ENCODE peak calls at places on chromosome 16, in eight cellular contexts. One of them, this sample, is unnamed.

GRCh38 chr16:55489119-55489955 is 10.3 kb downstream of the MMP2 start:
- DNase-seq in astrocyte: no peak
- DNase-seq in stimulated activated CD8-positive, alpha-beta memory T cell treated with anti-CD3 and anti-CD28 coated beads, Interleukin-4, amount 100 ng/mL, for 24 hours: no peak
- DNase-seq in activated T-cell treated with anti-CD3 and anti-CD28 coated beads, Interleukin-2, amount 50 U/mL, for 4 hours: no peak
- DNase-seq in M059J: no peak
- DNase-seq in stimulated activated CD4-positive, alpha-beta T cell treated with anti-CD3 and anti-CD28 coated beads, Interleukin-15, amount 100 ng/mL, for 1 hour: no peak
- DNase-seq in right lobe of liver: no peak
- DNase-seq in H4: no peak
- DNase-seq in this sample: no peak

GRCh38 chr16:79932564-79932963 is 332.0 kb upstream of the MAF start:
- DNase-seq in astrocyte: peak
- DNase-seq in stimulated activated CD8-positive, alpha-beta memory T cell treated with anti-CD3 and anti-CD28 coated beads, Interleukin-4, amount 100 ng/mL, for 24 hours: no peak
- DNase-seq in activated T-cell treated with anti-CD3 and anti-CD28 coated beads, Interleukin-2, amount 50 U/mL, for 4 hours: no peak
- DNase-seq in M059J: peak
- DNase-seq in stimulated activated CD4-positive, alpha-beta T cell treated with anti-CD3 and anti-CD28 coated beads, Interleukin-15, amount 100 ng/mL, for 1 hour: no peak
- DNase-seq in right lobe of liver: no peak
- DNase-seq in H4: peak
- DNase-seq in this sample: no peak

GRCh38 chr16:54185045-54185444 is 101.5 kb downstream of the IRX3 start:
- DNase-seq in astrocyte: no peak
- DNase-seq in stimulated activated CD8-positive, alpha-beta memory T cell treated with anti-CD3 and anti-CD28 coated beads, Interleukin-4, amount 100 ng/mL, for 24 hours: no peak
- DNase-seq in activated T-cell treated with anti-CD3 and anti-CD28 coated beads, Interleukin-2, amount 50 U/mL, for 4 hours: no peak
- DNase-seq in M059J: no peak
- DNase-seq in stimulated activated CD4-positive, alpha-beta T cell treated with anti-CD3 and anti-CD28 coated beads, Interleukin-15, amount 100 ng/mL, for 1 hour: no peak
- DNase-seq in right lobe of liver: no peak
- DNase-seq in H4: no peak
- DNase-seq in this sample: no peak

GRCh38 chr16:17389392-17389791 is 81.4 kb downstream of the XYLT1 start:
- DNase-seq in astrocyte: peak
- DNase-seq in stimulated activated CD8-positive, alpha-beta memory T cell treated with anti-CD3 and anti-CD28 coated beads, Interleukin-4, amount 100 ng/mL, for 24 hours: no peak
- DNase-seq in activated T-cell treated with anti-CD3 and anti-CD28 coated beads, Interleukin-2, amount 50 U/mL, for 4 hours: no peak
- DNase-seq in M059J: peak
- DNase-seq in stimulated activated CD4-positive, alpha-beta T cell treated with anti-CD3 and anti-CD28 coated beads, Interleukin-15, amount 100 ng/mL, for 1 hour: no peak
- DNase-seq in right lobe of liver: no peak
- DNase-seq in H4: no peak
- DNase-seq in this sample: no peak

GRCh38 chr16:77299395-77299794 is 100.2 kb downstream of the SYCE1L start:
- DNase-seq in astrocyte: no peak
- DNase-seq in stimulated activated CD8-positive, alpha-beta memory T cell treated with anti-CD3 and anti-CD28 coated beads, Interleukin-4, amount 100 ng/mL, for 24 hours: no peak
- DNase-seq in activated T-cell treated with anti-CD3 and anti-CD28 coated beads, Interleukin-2, amount 50 U/mL, for 4 hours: no peak
- DNase-seq in M059J: peak
- DNase-seq in stimulated activated CD4-positive, alpha-beta T cell treated with anti-CD3 and anti-CD28 coated beads, Interleukin-15, amount 100 ng/mL, for 1 hour: no peak
- DNase-seq in right lobe of liver: no peak
- DNase-seq in H4: no peak
- DNase-seq in this sample: no peak

GRCh38 chr16:10982430-10983174 is 38.2 kb downstream of the CLEC16A start:
- DNase-seq in astrocyte: no peak
- DNase-seq in stimulated activated CD8-positive, alpha-beta memory T cell treated with anti-CD3 and anti-CD28 coated beads, Interleukin-4, amount 100 ng/mL, for 24 hours: no peak
- DNase-seq in activated T-cell treated with anti-CD3 and anti-CD28 coated beads, Interleukin-2, amount 50 U/mL, for 4 hours: no peak
- DNase-seq in M059J: no peak
- DNase-seq in stimulated activated CD4-positive, alpha-beta T cell treated with anti-CD3 and anti-CD28 coated beads, Interleukin-15, amount 100 ng/mL, for 1 hour: no peak
- DNase-seq in right lobe of liver: no peak
- DNase-seq in H4: no peak
- DNase-seq in this sample: no peak

GRCh38 chr16:85356157-85356556 is 243.9 kb upstream of the CIBAR2 start:
- DNase-seq in astrocyte: no peak
- DNase-seq in stimulated activated CD8-positive, alpha-beta memory T cell treated with anti-CD3 and anti-CD28 coated beads, Interleukin-4, amount 100 ng/mL, for 24 hours: no peak
- DNase-seq in activated T-cell treated with anti-CD3 and anti-CD28 coated beads, Interleukin-2, amount 50 U/mL, for 4 hours: no peak
- DNase-seq in M059J: no peak
- DNase-seq in stimulated activated CD4-positive, alpha-beta T cell treated with anti-CD3 and anti-CD28 coated beads, Interleukin-15, amount 100 ng/mL, for 1 hour: no peak
- DNase-seq in right lobe of liver: no peak
- DNase-seq in H4: no peak
- DNase-seq in this sample: no peak

GRCh38 chr16:89729293-89729692 is 8.0 kb downstream of the ZNF276 start:
- DNase-seq in astrocyte: no peak
- DNase-seq in stimulated activated CD8-positive, alpha-beta memory T cell treated with anti-CD3 and anti-CD28 coated beads, Interleukin-4, amount 100 ng/mL, for 24 hours: no peak
- DNase-seq in activated T-cell treated with anti-CD3 and anti-CD28 coated beads, Interleukin-2, amount 50 U/mL, for 4 hours: no peak
- DNase-seq in M059J: no peak
- DNase-seq in stimulated activated CD4-positive, alpha-beta T cell treated with anti-CD3 and anti-CD28 coated beads, Interleukin-15, amount 100 ng/mL, for 1 hour: no peak
- DNase-seq in right lobe of liver: no peak
- DNase-seq in H4: no peak
- DNase-seq in this sample: no peak

GRCh38 chr16:86978445-86979030 is 338.7 kb downstream of the C16orf95 start:
- DNase-seq in astrocyte: no peak
- DNase-seq in stimulated activated CD8-positive, alpha-beta memory T cell treated with anti-CD3 and anti-CD28 coated beads, Interleukin-4, amount 100 ng/mL, for 24 hours: no peak
- DNase-seq in activated T-cell treated with anti-CD3 and anti-CD28 coated beads, Interleukin-2, amount 50 U/mL, for 4 hours: no peak
- DNase-seq in M059J: no peak
- DNase-seq in stimulated activated CD4-positive, alpha-beta T cell treated with anti-CD3 and anti-CD28 coated beads, Interleukin-15, amount 100 ng/mL, for 1 hour: no peak
- DNase-seq in right lobe of liver: no peak
- DNase-seq in H4: no peak
- DNase-seq in this sample: no peak

GRCh38 chr16:2026461-2027023 is at the start of gene NHERF2:
- DNase-seq in astrocyte: no peak
- DNase-seq in stimulated activated CD8-positive, alpha-beta memory T cell treated with anti-CD3 and anti-CD28 coated beads, Interleukin-4, amount 100 ng/mL, for 24 hours: no peak
- DNase-seq in activated T-cell treated with anti-CD3 and anti-CD28 coated beads, Interleukin-2, amount 50 U/mL, for 4 hours: no peak
- DNase-seq in M059J: no peak
- DNase-seq in stimulated activated CD4-positive, alpha-beta T cell treated with anti-CD3 and anti-CD28 coated beads, Interleukin-15, amount 100 ng/mL, for 1 hour: no peak
- DNase-seq in right lobe of liver: peak
- DNase-seq in H4: no peak
- DNase-seq in this sample: no peak

GRCh38 chr16:81831722-81832126 is 52.6 kb downstream of the PLCG2 start:
- DNase-seq in astrocyte: peak
- DNase-seq in stimulated activated CD8-positive, alpha-beta memory T cell treated with anti-CD3 and anti-CD28 coated beads, Interleukin-4, amount 100 ng/mL, for 24 hours: peak
- DNase-seq in activated T-cell treated with anti-CD3 and anti-CD28 coated beads, Interleukin-2, amount 50 U/mL, for 4 hours: peak
- DNase-seq in M059J: peak
- DNase-seq in stimulated activated CD4-positive, alpha-beta T cell treated with anti-CD3 and anti-CD28 coated beads, Interleukin-15, amount 100 ng/mL, for 1 hour: no peak
- DNase-seq in right lobe of liver: peak
- DNase-seq in H4: no peak
- DNase-seq in this sample: peak

GRCh38 chr16:3825103-3825502 is 55.4 kb downstream of the CREBBP start:
- DNase-seq in astrocyte: peak
- DNase-seq in stimulated activated CD8-positive, alpha-beta memory T cell treated with anti-CD3 and anti-CD28 coated beads, Interleukin-4, amount 100 ng/mL, for 24 hours: no peak
- DNase-seq in activated T-cell treated with anti-CD3 and anti-CD28 coated beads, Interleukin-2, amount 50 U/mL, for 4 hours: no peak
- DNase-seq in M059J: peak
- DNase-seq in stimulated activated CD4-positive, alpha-beta T cell treated with anti-CD3 and anti-CD28 coated beads, Interleukin-15, amount 100 ng/mL, for 1 hour: no peak
- DNase-seq in right lobe of liver: no peak
- DNase-seq in H4: no peak
- DNase-seq in this sample: no peak

GRCh38 chr16:67407176-67407787 is 9.0 kb downstream of the ZDHHC1 start:
- DNase-seq in astrocyte: no peak
- DNase-seq in stimulated activated CD8-positive, alpha-beta memory T cell treated with anti-CD3 and anti-CD28 coated beads, Interleukin-4, amount 100 ng/mL, for 24 hours: no peak
- DNase-seq in activated T-cell treated with anti-CD3 and anti-CD28 coated beads, Interleukin-2, amount 50 U/mL, for 4 hours: no peak
- DNase-seq in M059J: no peak
- DNase-seq in stimulated activated CD4-positive, alpha-beta T cell treated with anti-CD3 and anti-CD28 coated beads, Interleukin-15, amount 100 ng/mL, for 1 hour: no peak
- DNase-seq in right lobe of liver: no peak
- DNase-seq in H4: no peak
- DNase-seq in this sample: no peak

GRCh38 chr16:57038151-57038550 is 48.8 kb downstream of the NLRC5 start:
- DNase-seq in astrocyte: peak
- DNase-seq in stimulated activated CD8-positive, alpha-beta memory T cell treated with anti-CD3 and anti-CD28 coated beads, Interleukin-4, amount 100 ng/mL, for 24 hours: no peak
- DNase-seq in activated T-cell treated with anti-CD3 and anti-CD28 coated beads, Interleukin-2, amount 50 U/mL, for 4 hours: no peak
- DNase-seq in M059J: no peak
- DNase-seq in stimulated activated CD4-positive, alpha-beta T cell treated with anti-CD3 and anti-CD28 coated beads, Interleukin-15, amount 100 ng/mL, for 1 hour: no peak
- DNase-seq in right lobe of liver: no peak
- DNase-seq in H4: no peak
- DNase-seq in this sample: no peak

GRCh38 chr16:77660311-77660710 is 62.0 kb upstream of the NUDT7 start:
- DNase-seq in astrocyte: peak
- DNase-seq in stimulated activated CD8-positive, alpha-beta memory T cell treated with anti-CD3 and anti-CD28 coated beads, Interleukin-4, amount 100 ng/mL, for 24 hours: no peak
- DNase-seq in activated T-cell treated with anti-CD3 and anti-CD28 coated beads, Interleukin-2, amount 50 U/mL, for 4 hours: no peak
- DNase-seq in M059J: peak
- DNase-seq in stimulated activated CD4-positive, alpha-beta T cell treated with anti-CD3 and anti-CD28 coated beads, Interleukin-15, amount 100 ng/mL, for 1 hour: no peak
- DNase-seq in right lobe of liver: no peak
- DNase-seq in H4: peak
- DNase-seq in this sample: no peak

GRCh38 chr16:4176794-4177438 is 60.7 kb upstream of the ADCY9 start:
- DNase-seq in astrocyte: peak
- DNase-seq in stimulated activated CD8-positive, alpha-beta memory T cell treated with anti-CD3 and anti-CD28 coated beads, Interleukin-4, amount 100 ng/mL, for 24 hours: no peak
- DNase-seq in activated T-cell treated with anti-CD3 and anti-CD28 coated beads, Interleukin-2, amount 50 U/mL, for 4 hours: no peak
- DNase-seq in M059J: peak
- DNase-seq in stimulated activated CD4-positive, alpha-beta T cell treated with anti-CD3 and anti-CD28 coated beads, Interleukin-15, amount 100 ng/mL, for 1 hour: no peak
- DNase-seq in right lobe of liver: no peak
- DNase-seq in H4: peak
- DNase-seq in this sample: no peak

GRCh38 chr16:50166511-50167500 is 13.7 kb downstream of the TENT4B start:
- DNase-seq in astrocyte: no peak
- DNase-seq in stimulated activated CD8-positive, alpha-beta memory T cell treated with anti-CD3 and anti-CD28 coated beads, Interleukin-4, amount 100 ng/mL, for 24 hours: no peak
- DNase-seq in activated T-cell treated with anti-CD3 and anti-CD28 coated beads, Interleukin-2, amount 50 U/mL, for 4 hours: peak
- DNase-seq in M059J: peak
- DNase-seq in stimulated activated CD4-positive, alpha-beta T cell treated with anti-CD3 and anti-CD28 coated beads, Interleukin-15, amount 100 ng/mL, for 1 hour: no peak
- DNase-seq in right lobe of liver: no peak
- DNase-seq in H4: no peak
- DNase-seq in this sample: no peak

GRCh38 chr16:77157773-77158172 is 33.2 kb upstream of the MON1B start:
- DNase-seq in astrocyte: no peak
- DNase-seq in stimulated activated CD8-positive, alpha-beta memory T cell treated with anti-CD3 and anti-CD28 coated beads, Interleukin-4, amount 100 ng/mL, for 24 hours: no peak
- DNase-seq in activated T-cell treated with anti-CD3 and anti-CD28 coated beads, Interleukin-2, amount 50 U/mL, for 4 hours: no peak
- DNase-seq in M059J: no peak
- DNase-seq in stimulated activated CD4-positive, alpha-beta T cell treated with anti-CD3 and anti-CD28 coated beads, Interleukin-15, amount 100 ng/mL, for 1 hour: no peak
- DNase-seq in right lobe of liver: no peak
- DNase-seq in H4: peak
- DNase-seq in this sample: no peak

GRCh38 chr16:54282202-54282922 is 4.2 kb downstream of the IRX3 start:
- DNase-seq in astrocyte: no peak
- DNase-seq in stimulated activated CD8-positive, alpha-beta memory T cell treated with anti-CD3 and anti-CD28 coated beads, Interleukin-4, amount 100 ng/mL, for 24 hours: no peak
- DNase-seq in activated T-cell treated with anti-CD3 and anti-CD28 coated beads, Interleukin-2, amount 50 U/mL, for 4 hours: no peak
- DNase-seq in M059J: no peak
- DNase-seq in stimulated activated CD4-positive, alpha-beta T cell treated with anti-CD3 and anti-CD28 coated beads, Interleukin-15, amount 100 ng/mL, for 1 hour: no peak
- DNase-seq in right lobe of liver: peak
- DNase-seq in H4: no peak
- DNase-seq in this sample: no peak

GRCh38 chr16:15879255-15879804 is 9.1 kb downstream of the CEP20 start:
- DNase-seq in astrocyte: peak
- DNase-seq in stimulated activated CD8-positive, alpha-beta memory T cell treated with anti-CD3 and anti-CD28 coated beads, Interleukin-4, amount 100 ng/mL, for 24 hours: no peak
- DNase-seq in activated T-cell treated with anti-CD3 and anti-CD28 coated beads, Interleukin-2, amount 50 U/mL, for 4 hours: no peak
- DNase-seq in M059J: peak
- DNase-seq in stimulated activated CD4-positive, alpha-beta T cell treated with anti-CD3 and anti-CD28 coated beads, Interleukin-15, amount 100 ng/mL, for 1 hour: no peak
- DNase-seq in right lobe of liver: no peak
- DNase-seq in H4: peak
- DNase-seq in this sample: no peak

GRCh38 chr16:21598676-21599157 is 660 bp upstream of the METTL9 start:
- DNase-seq in astrocyte: no peak
- DNase-seq in stimulated activated CD8-positive, alpha-beta memory T cell treated with anti-CD3 and anti-CD28 coated beads, Interleukin-4, amount 100 ng/mL, for 24 hours: no peak
- DNase-seq in activated T-cell treated with anti-CD3 and anti-CD28 coated beads, Interleukin-2, amount 50 U/mL, for 4 hours: peak
- DNase-seq in M059J: no peak
- DNase-seq in stimulated activated CD4-positive, alpha-beta T cell treated with anti-CD3 and anti-CD28 coated beads, Interleukin-15, amount 100 ng/mL, for 1 hour: no peak
- DNase-seq in right lobe of liver: no peak
- DNase-seq in H4: no peak
- DNase-seq in this sample: no peak

GRCh38 chr16:9012848-9013507 is 49.3 kb upstream of the USP7 start:
- DNase-seq in astrocyte: no peak
- DNase-seq in stimulated activated CD8-positive, alpha-beta memory T cell treated with anti-CD3 and anti-CD28 coated beads, Interleukin-4, amount 100 ng/mL, for 24 hours: peak
- DNase-seq in activated T-cell treated with anti-CD3 and anti-CD28 coated beads, Interleukin-2, amount 50 U/mL, for 4 hours: peak
- DNase-seq in M059J: no peak
- DNase-seq in stimulated activated CD4-positive, alpha-beta T cell treated with anti-CD3 and anti-CD28 coated beads, Interleukin-15, amount 100 ng/mL, for 1 hour: no peak
- DNase-seq in right lobe of liver: no peak
- DNase-seq in H4: no peak
- DNase-seq in this sample: no peak